ENCODE peak calls at places on chromosome 21, in six cellular contexts. C, O, U, M, G and A are unnamed samples.

GRCh38 chr21:30227633-30228404 is 11.9 kb upstream of the CLDN8 start:
- DNase-seq in U (peak), O (peak), G (no peak), C (no peak), M (no peak), A (no peak)

GRCh38 chr21:33019885-33020557 is 5.7 kb upstream of the OLIG2 start:
- DNase-seq in G (no peak), M (no peak), C (no peak), U (no peak), O (no peak), A (no peak)

GRCh38 chr21:45132841-45133573 is 58.6 kb downstream of the ADARB1 start:
- DNase-seq in C (no peak), U (no peak), G (no peak), O (no peak), M (no peak), A (no peak)

GRCh38 chr21:40120944-40121575 is 253.8 kb downstream of the PCP4 start:
- DNase-seq in O (no peak), G (peak), U (peak), M (peak), C (no peak), A (no peak)

GRCh38 chr21:32929633-32930038 is 96.1 kb upstream of the OLIG2 start:
- DNase-seq in U (no peak), G (no peak), M (no peak), C (peak), O (no peak), A (peak)

GRCh38 chr21:31557421-31557955 is 102.0 kb upstream of the SOD1 start:
- DNase-seq in G (peak), M (peak), U (no peak), O (no peak), C (peak), A (no peak)

GRCh38 chr21:44495641-44496040 is 40.3 kb downstream of the LRRC3 start:
- DNase-seq in C (no peak), M (peak), G (no peak), U (no peak), O (no peak), A (no peak)

GRCh38 chr21:44687671-44688070 is 5.7 kb upstream of the KRTAP12-1 start:
- DNase-seq in G (no peak), U (no peak), O (no peak), M (no peak), C (no peak), A (no peak)

GRCh38 chr21:31459457-31459856 is 115.4 kb upstream of the TIAM1 start:
- DNase-seq in M (peak), U (no peak), O (no peak), C (no peak), G (no peak), A (no peak)

GRCh38 chr21:36260030-36260787 is 59.8 kb upstream of the MORC3 start:
- DNase-seq in G (peak), C (no peak), U (peak), M (peak), O (peak), A (no peak)

GRCh38 chr21:26127918-26128317 is 42.7 kb downstream of the APP start:
- DNase-seq in G (peak), O (no peak), M (no peak), U (peak), C (no peak), A (no peak)

GRCh38 chr21:26443867-26444266 is 129.2 kb downstream of the CYYR1 start:
- DNase-seq in M (no peak), C (no peak), U (no peak), G (no peak), O (no peak), A (no peak)

GRCh38 chr21:17612023-17612564 is 607 bp downstream of the BTG3 start:
- DNase-seq in U (peak), C (peak), G (peak), M (peak), O (peak), A (no peak)

GRCh38 chr21:21200103-21200938 is 202.1 kb downstream of the NCAM2 start:
- DNase-seq in C (no peak), U (peak), M (no peak), G (no peak), O (peak), A (no peak)

GRCh38 chr21:32143222-32143939 is 135.5 kb downstream of the MIS18A start:
- DNase-seq in O (no peak), G (no peak), C (no peak), M (no peak), U (no peak), A (no peak)

GRCh38 chr21:16573581-16573980 is 843.8 kb downstream of the USP25 start:
- DNase-seq in G (no peak), M (no peak), O (no peak), U (peak), C (no peak), A (no peak)

GRCh38 chr21:45227735-45228134 is 60.0 kb downstream of the POFUT2 start:
- DNase-seq in C (no peak), G (no peak), M (no peak), U (no peak), O (no peak), A (no peak)

GRCh38 chr21:18164483-18164882 is 80.2 kb upstream of the CHODL start:
- DNase-seq in O (no peak), M (no peak), C (no peak), G (no peak), U (no peak), A (no peak)

GRCh38 chr21:17370263-17370662 is 142.6 kb upstream of the CXADR start:
- DNase-seq in U (peak), M (no peak), O (no peak), G (no peak), C (no peak), A (no peak)

GRCh38 chr21:35559128-35559831 is 501.0 kb downstream of the SETD4 start:
- DNase-seq in G (no peak), U (peak), O (no peak), C (no peak), M (no peak), A (no peak)

GRCh38 chr21:16037386-16037785 is 307.6 kb downstream of the USP25 start:
- DNase-seq in C (no peak), M (no peak), U (peak), G (no peak), O (no peak), A (no peak)

GRCh38 chr21:35565204-35565611 is 495.1 kb downstream of the SETD4 start:
- DNase-seq in G (no peak), O (no peak), M (no peak), U (peak), C (no peak), A (no peak)

GRCh38 chr21:43203523-43204080 is 34.8 kb downstream of the CRYAA start:
- DNase-seq in C (no peak), U (no peak), O (no peak), M (no peak), G (no peak), A (no peak)

GRCh38 chr21:40143822-40144525 is 276.7 kb downstream of the PCP4 start:
- DNase-seq in O (peak), M (peak), U (peak), G (peak), C (no peak), A (no peak)

GRCh38 chr21:31255846-31256395 is 88.1 kb downstream of the TIAM1 start:
- DNase-seq in U (no peak), C (no peak), M (no peak), G (no peak), O (no peak), A (no peak)

GRCh38 chr21:44487831-44488230 is 32.5 kb downstream of the LRRC3 start:
- DNase-seq in C (no peak), O (no peak), M (no peak), G (no peak), U (peak), A (no peak)

GRCh38 chr21:43608225-43608624 is 51.1 kb downstream of the HSF2BP start:
- DNase-seq in O (no peak), U (peak), M (no peak), G (no peak), C (no peak), A (no peak)

GRCh38 chr21:32257952-32258785 is 20.7 kb downstream of the MIS18A start:
- DNase-seq in O (peak), U (peak), C (no peak), G (peak), M (peak), A (no peak)

GRCh38 chr21:15564907-15565306 is 164.9 kb upstream of the USP25 start:
- DNase-seq in U (no peak), O (no peak), G (no peak), M (peak), C (no peak), A (no peak)

GRCh38 chr21:18832950-18833349 is 429.4 kb upstream of the TMPRSS15 start:
- DNase-seq in G (no peak), U (peak), M (peak), C (no peak), O (no peak), A (no peak)

GRCh38 chr21:40422851-40423635 is 423.9 kb downstream of the DSCAM start:
- DNase-seq in M (no peak), O (no peak), G (peak), C (no peak), U (no peak), A (no peak)

GRCh38 chr21:24225432-24225831 is 1381.8 kb downstream of the MRPL39 start:
- DNase-seq in C (no peak), U (peak), O (no peak), M (no peak), G (no peak), A (no peak)

GRCh38 chr21:23986987-23987386 is 1620.3 kb downstream of the MRPL39 start:
- DNase-seq in G (no peak), O (no peak), C (no peak), M (no peak), U (no peak), A (no peak)

GRCh38 chr21:26572668-26573381 is at the start of gene CYYR1:
- DNase-seq in C (no peak), G (no peak), O (no peak), U (peak), M (peak), A (no peak)

GRCh38 chr21:42843021-42843420 is 36.3 kb downstream of the WDR4 start:
- DNase-seq in C (no peak), M (no peak), G (no peak), U (no peak), O (no peak), A (no peak)

GRCh38 chr21:32572574-32573420 is 12.5 kb downstream of the TCP10L start:
- DNase-seq in U (no peak), O (peak), M (no peak), G (no peak), C (no peak), A (no peak)

GRCh38 chr21:45266518-45267389 is 20.9 kb downstream of the POFUT2 start:
- DNase-seq in C (no peak), G (no peak), O (no peak), U (peak), M (no peak), A (no peak)

GRCh38 chr21:16587671-16588379 is 858.0 kb downstream of the USP25 start:
- DNase-seq in G (no peak), C (no peak), O (no peak), M (no peak), U (peak), A (no peak)

GRCh38 chr21:40002978-40003377 is 135.7 kb downstream of the PCP4 start:
- DNase-seq in G (no peak), O (no peak), U (no peak), C (no peak), M (no peak), A (no peak)

GRCh38 chr21:34242973-34243372 is 120.8 kb upstream of the KCNE2 start:
- DNase-seq in G (no peak), O (no peak), U (no peak), M (no peak), C (no peak), A (no peak)

DNA sequence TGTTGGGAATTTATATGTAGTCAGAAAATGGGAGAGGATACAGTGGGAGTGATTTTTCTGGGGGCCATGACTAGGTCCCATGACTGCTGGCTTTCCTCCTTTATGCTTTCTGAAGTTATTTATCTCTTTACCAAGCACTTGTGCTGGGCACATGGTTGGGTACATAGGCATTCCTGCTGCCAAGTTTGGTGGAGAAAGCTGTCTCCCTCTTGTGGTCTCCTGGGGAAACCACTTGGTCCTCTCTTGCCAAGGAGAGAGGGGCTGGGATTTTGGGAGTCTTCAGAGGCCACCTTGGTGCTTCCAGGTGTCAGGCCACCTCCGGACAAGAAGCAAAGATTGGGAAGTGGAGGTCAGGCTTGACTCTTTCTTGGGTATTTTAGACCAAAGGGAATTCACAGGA is 120.2 kb upstream of the KCNE2 start:
- DNase-seq in O (peak), U (peak), G (peak), C (no peak), M (peak), A (no peak)
- TF ChIP-seq CTCF in O (peak), U (peak), G (peak), C (peak), M (peak), A (peak)

DNA sequence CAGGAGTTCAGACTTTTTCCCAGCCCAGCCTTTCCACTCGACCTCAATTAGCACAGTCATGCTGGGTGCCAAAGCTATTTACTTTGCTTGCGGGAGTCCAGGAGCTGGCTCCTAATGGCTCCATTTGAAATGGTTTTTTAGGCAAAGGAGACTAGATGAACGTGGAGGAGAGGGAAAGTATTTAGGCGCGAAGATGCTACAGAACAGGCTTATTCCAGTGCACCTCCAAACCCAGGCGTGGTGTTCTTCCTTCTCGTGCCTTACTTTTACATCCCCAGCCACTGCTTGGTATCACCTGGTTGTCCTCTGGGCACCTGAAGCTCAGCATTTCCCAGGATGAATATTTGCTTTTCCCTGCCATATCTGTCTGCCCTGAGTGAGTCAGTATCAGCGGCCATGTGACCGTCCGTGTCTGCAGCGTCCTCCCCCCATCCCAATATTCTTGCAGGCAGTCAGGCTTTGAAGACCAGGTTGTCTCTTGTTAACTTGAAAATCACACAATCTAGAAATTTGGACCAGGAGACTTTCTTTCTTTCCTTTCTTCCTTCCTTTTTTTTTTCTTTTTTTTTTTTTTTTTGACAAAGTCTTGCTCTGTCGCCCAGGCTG is 198.5 kb downstream of the DYRK1A start:
- DNase-seq in M (no peak), C (no peak), U (peak), O (no peak), G (no peak), A (no peak)
- H3K4me3 ChIP-seq in M (no peak), C (no peak), U (peak), O (no peak), G (peak), A (no peak)

DNA sequence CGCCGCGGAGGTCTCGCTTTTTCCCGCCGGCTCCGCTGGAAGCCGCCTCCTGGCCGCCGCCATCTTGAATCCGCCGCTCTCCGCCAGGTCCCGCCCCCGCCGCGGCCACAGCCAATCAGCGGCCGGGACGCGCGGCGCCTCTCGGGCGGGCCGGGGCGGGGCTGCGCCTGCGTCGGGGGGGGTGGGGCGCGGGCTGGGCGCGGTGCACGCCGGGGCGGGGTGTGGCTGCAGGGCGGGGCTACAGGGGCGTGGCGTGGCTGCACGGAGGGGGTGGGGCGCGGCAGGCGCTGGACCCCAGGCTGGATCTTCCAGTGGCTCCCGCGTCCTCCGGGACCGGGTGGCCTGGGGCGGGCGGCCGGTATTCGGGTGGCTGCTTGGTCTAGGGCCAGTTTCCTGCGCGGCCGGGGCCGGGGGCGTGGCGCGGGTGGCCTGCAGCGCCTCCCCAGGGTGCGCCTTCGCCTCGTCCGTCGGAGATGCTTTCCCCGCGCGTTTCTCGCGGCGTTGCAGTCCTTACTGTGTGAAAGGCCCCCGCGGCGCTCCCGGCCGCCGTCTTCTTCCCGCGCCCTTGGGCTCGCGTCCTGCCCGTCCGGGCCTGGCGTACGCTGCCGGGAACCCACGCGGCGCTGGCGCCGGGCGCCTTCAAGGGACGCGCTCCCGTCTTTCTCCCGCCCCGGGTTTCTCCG is 575 bp downstream of the PCNT start:
- DNase-seq in M (peak), C (peak), G (peak), U (peak), O (peak), A (no peak)
- TF ChIP-seq CTCF in M (peak), C (no peak), G (no peak), U (no peak), O (no peak), A (no peak)

GRCh38 chr21:28636988-28637691 is 355.5 kb downstream of the LTN1 start:
- DNase-seq in C (no peak), O (no peak), U (peak), M (no peak), G (no peak), A (no peak)

GRCh38 chr21:28633803-28634572 is 358.7 kb downstream of the LTN1 start:
- DNase-seq in C (no peak), U (peak), G (no peak), O (no peak), M (no peak), A (no peak)

GRCh38 chr21:28639742-28640141 is 352.9 kb downstream of the LTN1 start:
- DNase-seq in G (no peak), M (no peak), O (no peak), C (no peak), U (peak), A (no peak)

GRCh38 chr21:28632718-28633408 is 359.8 kb downstream of the LTN1 start:
- DNase-seq in U (peak), M (peak), G (no peak), O (no peak), C (no peak), A (no peak)

DNA sequence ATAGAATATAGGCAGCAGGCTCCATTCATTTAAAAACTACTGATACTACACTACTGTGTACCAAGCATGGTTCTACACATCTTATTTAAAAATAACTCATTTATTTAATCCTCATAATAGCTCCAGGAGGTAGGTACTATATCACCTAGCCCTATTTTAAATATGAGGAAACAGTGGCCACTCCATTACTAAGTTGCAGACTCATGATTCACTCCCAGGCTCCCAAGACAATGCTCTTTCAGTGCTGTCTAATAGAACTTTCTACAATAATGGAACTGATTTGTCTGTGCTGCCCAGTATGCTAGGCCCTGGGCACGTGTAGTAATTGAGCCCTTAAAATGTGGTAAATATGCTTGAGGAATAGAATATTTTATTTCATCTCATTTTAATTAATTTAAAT is 357.1 kb downstream of the LTN1 start:
- DNase-seq in G (no peak), M (no peak), C (no peak), O (no peak), U (no peak), A (no peak)
- H3K4me3 ChIP-seq in G (no peak), M (no peak), C (no peak), O (no peak), U (no peak), A (no peak)

GRCh38 chr21:22319435-22319834 is 1321.2 kb downstream of the NCAM2 start:
- DNase-seq in O (no peak), U (no peak), G (no peak), M (no peak), C (no peak), A (no peak)
- TF ChIP-seq CTCF in O (no peak), U (no peak), G (no peak), M (no peak), C (no peak), A (no peak)

GRCh38 chr21:38905751-38906150 is 100.0 kb downstream of the ETS2 start:
- DNase-seq in O (no peak), C (no peak), U (no peak), M (no peak), G (no peak), A (no peak)
- H3K4me3 ChIP-seq in O (no peak), C (no peak), U (no peak), M (no peak), G (no peak), A (no peak)

GRCh38 chr21:41678944-41679343 is 87.9 kb downstream of the RIPK4 start:
- DNase-seq in M (peak), O (peak), U (peak), C (no peak), G (peak), A (no peak)
- TF ChIP-seq CTCF in M (no peak), O (no peak), U (no peak), C (no peak), G (no peak), A (no peak)